ENCODE peak calls at places on chromosomes 3 and 15, in seven cellular contexts. One of them, this sample, is unnamed.

GRCh38 chr15:101043011-101043410 is 123.9 kb downstream of the LRRK1 start:
- DNase-seq in upper lobe of left lung: peak
- DNase-seq in SJSA1: no peak
- DNase-seq in cardiac fibroblast: no peak
- DNase-seq in AG04449: no peak
- DNase-seq in effector memory CD4-positive, alpha-beta T cell: no peak
- DNase-seq in fibroblast of the aortic adventitia: no peak
- DNase-seq in this sample: no peak

GRCh38 chr15:58528197-58528870 is 96.5 kb downstream of the LIPC start:
- DNase-seq in upper lobe of left lung: peak
- DNase-seq in cardiac fibroblast: no peak
- DNase-seq in AG04449: no peak
- DNase-seq in effector memory CD4-positive, alpha-beta T cell: no peak
- DNase-seq in SJSA1: peak
- DNase-seq in fibroblast of the aortic adventitia: peak
- DNase-seq in this sample: no peak

GRCh38 chr3:167653750-167654149 is at the start of gene WDR49:
- DNase-seq in SJSA1: no peak
- DNase-seq in upper lobe of left lung: no peak
- DNase-seq in effector memory CD4-positive, alpha-beta T cell: no peak
- DNase-seq in fibroblast of the aortic adventitia: no peak
- DNase-seq in AG04449: no peak
- DNase-seq in cardiac fibroblast: no peak
- DNase-seq in this sample: no peak

GRCh38 chr3:73536952-73537351 is 87.8 kb downstream of the PDZRN3 start:
- DNase-seq in upper lobe of left lung: no peak
- DNase-seq in fibroblast of the aortic adventitia: no peak
- DNase-seq in effector memory CD4-positive, alpha-beta T cell: no peak
- DNase-seq in SJSA1: no peak
- DNase-seq in cardiac fibroblast: no peak
- DNase-seq in AG04449: no peak
- DNase-seq in this sample: no peak

GRCh38 chr15:41104234-41104633 is 11.8 kb downstream of the INO80 start:
- DNase-seq in cardiac fibroblast: peak
- DNase-seq in AG04449: peak
- DNase-seq in upper lobe of left lung: no peak
- DNase-seq in effector memory CD4-positive, alpha-beta T cell: no peak
- DNase-seq in fibroblast of the aortic adventitia: peak
- DNase-seq in SJSA1: no peak
- DNase-seq in this sample: no peak

GRCh38 chr15:51750942-51751686 is at the start of gene TMOD2:
- DNase-seq in SJSA1: peak
- DNase-seq in upper lobe of left lung: peak
- DNase-seq in cardiac fibroblast: peak
- DNase-seq in fibroblast of the aortic adventitia: peak
- DNase-seq in AG04449: no peak
- DNase-seq in effector memory CD4-positive, alpha-beta T cell: peak
- DNase-seq in this sample: no peak

GRCh38 chr3:178761024-178761423 is 224.8 kb downstream of the KCNMB2 start:
- DNase-seq in effector memory CD4-positive, alpha-beta T cell: no peak
- DNase-seq in cardiac fibroblast: no peak
- DNase-seq in SJSA1: no peak
- DNase-seq in AG04449: no peak
- DNase-seq in upper lobe of left lung: no peak
- DNase-seq in fibroblast of the aortic adventitia: no peak
- DNase-seq in this sample: no peak

GRCh38 chr15:39785139-39785538 is 2.5 kb upstream of the FSIP1 start:
- DNase-seq in effector memory CD4-positive, alpha-beta T cell: no peak
- DNase-seq in cardiac fibroblast: peak
- DNase-seq in SJSA1: no peak
- DNase-seq in AG04449: no peak
- DNase-seq in fibroblast of the aortic adventitia: no peak
- DNase-seq in upper lobe of left lung: no peak
- DNase-seq in this sample: no peak

GRCh38 chr15:43799209-43799944 is 643 bp downstream of the SERINC4 start:
- DNase-seq in cardiac fibroblast: no peak
- DNase-seq in SJSA1: no peak
- DNase-seq in upper lobe of left lung: no peak
- DNase-seq in AG04449: no peak
- DNase-seq in fibroblast of the aortic adventitia: no peak
- DNase-seq in effector memory CD4-positive, alpha-beta T cell: no peak
- DNase-seq in this sample: no peak

GRCh38 chr3:99128740-99129505 is 227.4 kb upstream of the DCBLD2 start:
- DNase-seq in upper lobe of left lung: no peak
- DNase-seq in fibroblast of the aortic adventitia: peak
- DNase-seq in effector memory CD4-positive, alpha-beta T cell: no peak
- DNase-seq in AG04449: peak
- DNase-seq in SJSA1: peak
- DNase-seq in cardiac fibroblast: peak
- DNase-seq in this sample: no peak

GRCh38 chr15:90465140-90465929 is 64.4 kb upstream of the CRTC3 start:
- DNase-seq in cardiac fibroblast: peak
- DNase-seq in AG04449: no peak
- DNase-seq in effector memory CD4-positive, alpha-beta T cell: no peak
- DNase-seq in SJSA1: no peak
- DNase-seq in upper lobe of left lung: no peak
- DNase-seq in fibroblast of the aortic adventitia: peak
- DNase-seq in this sample: no peak

GRCh38 chr3:9727743-9728142 is 3.8 kb upstream of the BRPF1 start:
- DNase-seq in fibroblast of the aortic adventitia: no peak
- DNase-seq in upper lobe of left lung: no peak
- DNase-seq in SJSA1: no peak
- DNase-seq in cardiac fibroblast: peak
- DNase-seq in AG04449: no peak
- DNase-seq in effector memory CD4-positive, alpha-beta T cell: no peak
- DNase-seq in this sample: no peak

GRCh38 chr15:67833504-67834248 is 6.2 kb downstream of the RNU6-1 start:
- DNase-seq in AG04449: no peak
- DNase-seq in effector memory CD4-positive, alpha-beta T cell: no peak
- DNase-seq in cardiac fibroblast: peak
- DNase-seq in upper lobe of left lung: peak
- DNase-seq in SJSA1: peak
- DNase-seq in fibroblast of the aortic adventitia: no peak
- DNase-seq in this sample: no peak

GRCh38 chr15:90883526-90883931 is 775 bp upstream of the FES start:
- DNase-seq in upper lobe of left lung: no peak
- DNase-seq in SJSA1: no peak
- DNase-seq in AG04449: no peak
- DNase-seq in fibroblast of the aortic adventitia: peak
- DNase-seq in cardiac fibroblast: peak
- DNase-seq in effector memory CD4-positive, alpha-beta T cell: no peak
- DNase-seq in this sample: no peak

GRCh38 chr3:5190147-5190791 is 2.8 kb downstream of the EDEM1 start:
- DNase-seq in effector memory CD4-positive, alpha-beta T cell: no peak
- DNase-seq in AG04449: no peak
- DNase-seq in SJSA1: no peak
- DNase-seq in cardiac fibroblast: no peak
- DNase-seq in upper lobe of left lung: no peak
- DNase-seq in fibroblast of the aortic adventitia: no peak
- DNase-seq in this sample: no peak

GRCh38 chr3:105647047-105647446 is 221.8 kb downstream of the CBLB start:
- DNase-seq in upper lobe of left lung: peak
- DNase-seq in cardiac fibroblast: peak
- DNase-seq in fibroblast of the aortic adventitia: peak
- DNase-seq in SJSA1: peak
- DNase-seq in AG04449: peak
- DNase-seq in effector memory CD4-positive, alpha-beta T cell: no peak
- DNase-seq in this sample: no peak

GRCh38 chr15:67253517-67254237 is 784 bp downstream of the AAGAB start:
- DNase-seq in upper lobe of left lung: no peak
- DNase-seq in AG04449: no peak
- DNase-seq in effector memory CD4-positive, alpha-beta T cell: no peak
- DNase-seq in cardiac fibroblast: peak
- DNase-seq in SJSA1: peak
- DNase-seq in fibroblast of the aortic adventitia: peak
- DNase-seq in this sample: no peak

GRCh38 chr15:56180851-56181250 is 62.8 kb downstream of the RFX7 start:
- DNase-seq in fibroblast of the aortic adventitia: no peak
- DNase-seq in cardiac fibroblast: no peak
- DNase-seq in AG04449: no peak
- DNase-seq in upper lobe of left lung: no peak
- DNase-seq in SJSA1: no peak
- DNase-seq in effector memory CD4-positive, alpha-beta T cell: no peak
- DNase-seq in this sample: no peak

GRCh38 chr3:51355891-51356578 is 29.1 kb upstream of the MANF start:
- DNase-seq in upper lobe of left lung: no peak
- DNase-seq in effector memory CD4-positive, alpha-beta T cell: no peak
- DNase-seq in cardiac fibroblast: no peak
- DNase-seq in AG04449: no peak
- DNase-seq in SJSA1: no peak
- DNase-seq in fibroblast of the aortic adventitia: no peak
- DNase-seq in this sample: no peak

GRCh38 chr15:70792171-70792573 is 28.8 kb upstream of the UACA start:
- DNase-seq in fibroblast of the aortic adventitia: peak
- DNase-seq in cardiac fibroblast: peak
- DNase-seq in upper lobe of left lung: no peak
- DNase-seq in effector memory CD4-positive, alpha-beta T cell: no peak
- DNase-seq in AG04449: no peak
- DNase-seq in SJSA1: peak
- DNase-seq in this sample: no peak

GRCh38 chr3:122676759-122677158 is 3.9 kb upstream of the PARP14 start:
- DNase-seq in AG04449: no peak
- DNase-seq in effector memory CD4-positive, alpha-beta T cell: no peak
- DNase-seq in SJSA1: no peak
- DNase-seq in fibroblast of the aortic adventitia: peak
- DNase-seq in upper lobe of left lung: no peak
- DNase-seq in cardiac fibroblast: peak
- DNase-seq in this sample: no peak

DNA sequence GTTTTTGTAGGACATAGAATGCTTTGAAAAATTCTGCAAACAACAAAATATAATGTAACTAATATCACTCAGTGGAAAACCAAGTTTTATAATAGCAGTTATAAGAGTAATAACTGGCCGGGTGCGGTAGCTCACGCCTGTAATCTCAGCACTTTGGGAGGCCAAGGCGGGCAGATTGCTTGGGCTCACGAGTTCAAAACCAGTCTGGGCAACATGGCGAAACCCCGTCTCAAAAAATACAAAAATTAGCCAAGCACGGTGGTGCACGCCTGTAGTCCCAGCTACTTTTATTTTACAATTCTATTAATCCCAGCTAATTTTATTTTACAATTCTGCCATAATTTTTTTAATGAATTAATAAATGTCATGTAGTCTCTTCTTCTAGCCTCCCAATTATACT is 2.3 kb downstream of the DENND4A start:
- DNase-seq in effector memory CD4-positive, alpha-beta T cell: no peak
- DNase-seq in AG04449: no peak
- DNase-seq in fibroblast of the aortic adventitia: no peak
- DNase-seq in upper lobe of left lung: no peak
- DNase-seq in cardiac fibroblast: no peak
- DNase-seq in SJSA1: no peak
- DNase-seq in this sample: no peak
- H3K4me3 ChIP-seq in effector memory CD4-positive, alpha-beta T cell: peak
- H3K4me3 ChIP-seq in AG04449: no peak
- H3K4me3 ChIP-seq in fibroblast of the aortic adventitia: no peak
- H3K4me3 ChIP-seq in upper lobe of left lung: no peak
- H3K4me3 ChIP-seq in cardiac fibroblast: no peak
- H3K4me3 ChIP-seq in SJSA1: no peak
- H3K4me3 ChIP-seq in this sample: no peak

DNA sequence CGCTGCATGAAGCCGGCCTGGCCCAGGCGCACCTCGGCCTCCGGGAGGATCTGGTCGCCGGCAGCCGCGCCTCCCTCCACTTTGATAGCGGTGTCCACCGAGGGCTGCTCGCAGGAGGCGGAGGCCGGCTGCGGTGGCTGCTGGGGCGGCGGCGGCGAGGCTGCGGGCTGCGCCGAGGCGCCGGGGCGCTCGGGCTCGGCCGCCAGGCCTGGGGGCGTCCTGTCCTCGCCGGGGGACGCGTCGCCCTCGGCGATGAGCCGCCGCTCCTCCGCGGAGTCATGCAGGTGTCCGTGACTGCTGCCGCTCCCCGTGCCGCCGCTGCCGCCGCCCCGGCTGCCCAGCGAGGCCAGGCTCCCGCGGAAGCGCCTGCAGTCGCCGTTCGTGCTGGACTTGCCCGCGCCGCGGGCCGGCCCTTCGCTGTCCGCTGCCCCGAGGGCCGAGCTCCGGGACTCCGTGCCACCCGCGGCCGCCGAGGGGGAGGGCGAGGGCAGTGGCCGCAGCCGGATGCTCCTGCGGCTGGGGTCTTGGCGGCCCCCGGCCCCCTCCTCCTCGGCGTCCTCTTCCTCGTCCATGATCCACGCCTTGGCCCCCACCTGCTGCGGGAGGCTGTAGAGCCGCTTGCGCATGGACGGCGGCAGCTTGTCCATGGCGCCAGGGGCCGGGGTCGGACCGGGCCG is 996 bp downstream of the HCN4 start:
- DNase-seq in effector memory CD4-positive, alpha-beta T cell: no peak
- DNase-seq in cardiac fibroblast: no peak
- DNase-seq in AG04449: no peak
- DNase-seq in upper lobe of left lung: no peak
- DNase-seq in SJSA1: no peak
- DNase-seq in fibroblast of the aortic adventitia: no peak
- DNase-seq in this sample: no peak
- H3K4me3 ChIP-seq in effector memory CD4-positive, alpha-beta T cell: no peak
- H3K4me3 ChIP-seq in cardiac fibroblast: no peak
- H3K4me3 ChIP-seq in AG04449: no peak
- H3K4me3 ChIP-seq in upper lobe of left lung: peak
- H3K4me3 ChIP-seq in SJSA1: no peak
- H3K4me3 ChIP-seq in fibroblast of the aortic adventitia: no peak
- H3K4me3 ChIP-seq in this sample: peak

GRCh38 chr3:154126651-154127050 is 5.5 kb downstream of the ARHGEF26 start:
- DNase-seq in cardiac fibroblast: no peak
- DNase-seq in fibroblast of the aortic adventitia: no peak
- DNase-seq in AG04449: no peak
- DNase-seq in effector memory CD4-positive, alpha-beta T cell: no peak
- DNase-seq in SJSA1: no peak
- DNase-seq in upper lobe of left lung: no peak
- DNase-seq in this sample: no peak
- H3K4me3 ChIP-seq in cardiac fibroblast: no peak
- H3K4me3 ChIP-seq in fibroblast of the aortic adventitia: no peak
- H3K4me3 ChIP-seq in AG04449: no peak
- H3K4me3 ChIP-seq in effector memory CD4-positive, alpha-beta T cell: no peak
- H3K4me3 ChIP-seq in SJSA1: no peak
- H3K4me3 ChIP-seq in upper lobe of left lung: no peak
- H3K4me3 ChIP-seq in this sample: no peak

GRCh38 chr3:53116956-53117355 is 13.3 kb downstream of the RFT1 start:
- DNase-seq in cardiac fibroblast: no peak
- DNase-seq in fibroblast of the aortic adventitia: no peak
- DNase-seq in effector memory CD4-positive, alpha-beta T cell: no peak
- DNase-seq in upper lobe of left lung: no peak
- DNase-seq in AG04449: no peak
- DNase-seq in SJSA1: no peak
- DNase-seq in this sample: no peak

GRCh38 chr3:53114011-53114400 is 16.2 kb downstream of the RFT1 start:
- DNase-seq in upper lobe of left lung: peak
- DNase-seq in AG04449: no peak
- DNase-seq in effector memory CD4-positive, alpha-beta T cell: peak
- DNase-seq in fibroblast of the aortic adventitia: peak
- DNase-seq in cardiac fibroblast: peak
- DNase-seq in SJSA1: peak
- DNase-seq in this sample: peak

GRCh38 chr3:53109822-53110771 is 20.1 kb downstream of the RFT1 start:
- DNase-seq in effector memory CD4-positive, alpha-beta T cell: no peak
- DNase-seq in AG04449: no peak
- DNase-seq in cardiac fibroblast: peak
- DNase-seq in SJSA1: no peak
- DNase-seq in upper lobe of left lung: peak
- DNase-seq in fibroblast of the aortic adventitia: peak
- DNase-seq in this sample: no peak

GRCh38 chr3:53114412-53115074 is 15.7 kb downstream of the RFT1 start:
- DNase-seq in SJSA1: no peak
- DNase-seq in AG04449: no peak
- DNase-seq in effector memory CD4-positive, alpha-beta T cell: no peak
- DNase-seq in fibroblast of the aortic adventitia: no peak
- DNase-seq in upper lobe of left lung: no peak
- DNase-seq in cardiac fibroblast: peak
- DNase-seq in this sample: no peak

GRCh38 chr3:53113293-53114010 is 16.8 kb downstream of the RFT1 start:
- DNase-seq in cardiac fibroblast: no peak
- DNase-seq in SJSA1: no peak
- DNase-seq in fibroblast of the aortic adventitia: peak
- DNase-seq in AG04449: no peak
- DNase-seq in upper lobe of left lung: no peak
- DNase-seq in effector memory CD4-positive, alpha-beta T cell: no peak
- DNase-seq in this sample: no peak
- H3K4me3 ChIP-seq in cardiac fibroblast: no peak
- H3K4me3 ChIP-seq in SJSA1: no peak
- H3K4me3 ChIP-seq in fibroblast of the aortic adventitia: no peak
- H3K4me3 ChIP-seq in AG04449: no peak
- H3K4me3 ChIP-seq in upper lobe of left lung: no peak
- H3K4me3 ChIP-seq in effector memory CD4-positive, alpha-beta T cell: no peak
- H3K4me3 ChIP-seq in this sample: no peak

This sample was measured in esophagus squamous epithelium.